ENCODE peak calls at places on chromosomes 13 and 19, in five cellular contexts. One of them, this sample, is unnamed.

GRCh38 chr13:109162248-109163051 is 533.0 kb downstream of the MYO16 start:
- DNase-seq in CD8-positive, alpha-beta memory T cell: no peak
- DNase-seq in HAP-1: no peak
- DNase-seq in right cardiac atrium: no peak
- DNase-seq in CD4-positive, alpha-beta T cell: no peak
- DNase-seq in this sample: no peak

GRCh38 chr19:42159942-42160341 is 27.7 kb upstream of the POU2F2 start:
- DNase-seq in HAP-1: no peak
- DNase-seq in CD8-positive, alpha-beta memory T cell: no peak
- DNase-seq in right cardiac atrium: no peak
- DNase-seq in CD4-positive, alpha-beta T cell: no peak
- DNase-seq in this sample: no peak

GRCh38 chr19:18488838-18489626 is 32.8 kb downstream of the ELL start:
- DNase-seq in HAP-1: peak; percentile 54
- DNase-seq in right cardiac atrium: no peak
- DNase-seq in CD8-positive, alpha-beta memory T cell: no peak
- DNase-seq in CD4-positive, alpha-beta T cell: no peak
- DNase-seq in this sample: no peak

GRCh38 chr13:44272692-44273091 is 100.9 kb upstream of the SERP2 start:
- DNase-seq in right cardiac atrium: no peak
- DNase-seq in HAP-1: no peak
- DNase-seq in CD4-positive, alpha-beta T cell: no peak
- DNase-seq in CD8-positive, alpha-beta memory T cell: no peak
- DNase-seq in this sample: no peak

GRCh38 chr13:73235385-73235784 is 176.6 kb downstream of the KLF5 start:
- DNase-seq in CD4-positive, alpha-beta T cell: no peak
- DNase-seq in right cardiac atrium: no peak
- DNase-seq in CD8-positive, alpha-beta memory T cell: no peak
- DNase-seq in HAP-1: no peak
- DNase-seq in this sample: no peak

GRCh38 chr19:13195678-13196077 is 45.5 kb downstream of the IER2 start:
- DNase-seq in HAP-1: peak; percentile 50
- DNase-seq in CD8-positive, alpha-beta memory T cell: peak; percentile 38
- DNase-seq in CD4-positive, alpha-beta T cell: peak; percentile 46
- DNase-seq in right cardiac atrium: no peak
- DNase-seq in this sample: peak; percentile 50

GRCh38 chr19:51407631-51408131 is 9.8 kb downstream of the SIGLEC10 start:
- DNase-seq in right cardiac atrium: no peak
- DNase-seq in CD8-positive, alpha-beta memory T cell: peak; percentile 23
- DNase-seq in CD4-positive, alpha-beta T cell: no peak
- DNase-seq in HAP-1: peak; percentile 30
- DNase-seq in this sample: no peak

GRCh38 chr19:12034196-12034595 is 1.3 kb downstream of the ZNF433 start:
- DNase-seq in HAP-1: no peak
- DNase-seq in right cardiac atrium: no peak
- DNase-seq in CD8-positive, alpha-beta memory T cell: no peak
- DNase-seq in CD4-positive, alpha-beta T cell: no peak
- DNase-seq in this sample: no peak

GRCh38 chr19:11495885-11496284 is 9.8 kb downstream of the ZNF653 start:
- DNase-seq in right cardiac atrium: no peak
- DNase-seq in CD8-positive, alpha-beta memory T cell: no peak
- DNase-seq in CD4-positive, alpha-beta T cell: no peak
- DNase-seq in HAP-1: no peak
- DNase-seq in this sample: no peak

GRCh38 chr13:30323524-30323923 is 16.2 kb upstream of the KATNAL1 start:
- DNase-seq in right cardiac atrium: no peak
- DNase-seq in CD4-positive, alpha-beta T cell: no peak
- DNase-seq in HAP-1: no peak
- DNase-seq in CD8-positive, alpha-beta memory T cell: no peak
- DNase-seq in this sample: no peak

GRCh38 chr19:5397804-5398692 is 57.2 kb upstream of the ZNRF4 start:
- DNase-seq in CD8-positive, alpha-beta memory T cell: no peak
- DNase-seq in HAP-1: peak; percentile 41
- DNase-seq in right cardiac atrium: no peak
- DNase-seq in CD4-positive, alpha-beta T cell: no peak
- DNase-seq in this sample: no peak

GRCh38 chr13:49858183-49858856 is 65.8 kb upstream of the KPNA3 start:
- DNase-seq in CD4-positive, alpha-beta T cell: no peak
- DNase-seq in CD8-positive, alpha-beta memory T cell: no peak
- DNase-seq in right cardiac atrium: no peak
- DNase-seq in HAP-1: no peak
- DNase-seq in this sample: no peak

GRCh38 chr19:19750131-19750841 is 17.4 kb upstream of the ZNF14 start:
- DNase-seq in CD4-positive, alpha-beta T cell: no peak
- DNase-seq in HAP-1: no peak
- DNase-seq in CD8-positive, alpha-beta memory T cell: no peak
- DNase-seq in right cardiac atrium: no peak
- DNase-seq in this sample: no peak

GRCh38 chr19:45902651-45903625 is 525 bp upstream of the MYPOP start:
- DNase-seq in right cardiac atrium: peak; percentile 99
- DNase-seq in CD8-positive, alpha-beta memory T cell: peak; percentile 99
- DNase-seq in CD4-positive, alpha-beta T cell: peak; percentile 98
- DNase-seq in HAP-1: peak; percentile 98
- DNase-seq in this sample: peak; percentile 100

GRCh38 chr13:52892925-52893324 is 44.5 kb upstream of the PCDH8 start:
- DNase-seq in CD4-positive, alpha-beta T cell: no peak
- DNase-seq in HAP-1: no peak
- DNase-seq in CD8-positive, alpha-beta memory T cell: no peak
- DNase-seq in right cardiac atrium: no peak
- DNase-seq in this sample: no peak

GRCh38 chr13:68176486-68176885 is 946.4 kb upstream of the PCDH9 start:
- DNase-seq in CD4-positive, alpha-beta T cell: no peak
- DNase-seq in HAP-1: no peak
- DNase-seq in CD8-positive, alpha-beta memory T cell: no peak
- DNase-seq in right cardiac atrium: no peak
- DNase-seq in this sample: no peak

GRCh38 chr19:15149704-15150103 is 42.5 kb downstream of the SYDE1 start:
- DNase-seq in HAP-1: no peak
- DNase-seq in right cardiac atrium: no peak
- DNase-seq in CD4-positive, alpha-beta T cell: no peak
- DNase-seq in CD8-positive, alpha-beta memory T cell: no peak
- DNase-seq in this sample: no peak

GRCh38 chr19:39133431-39134270 is 8.1 kb downstream of the PAK4 start:
- DNase-seq in CD4-positive, alpha-beta T cell: no peak
- DNase-seq in right cardiac atrium: peak; percentile 72
- DNase-seq in CD8-positive, alpha-beta memory T cell: no peak
- DNase-seq in HAP-1: no peak
- DNase-seq in this sample: no peak

GRCh38 chr13:109655206-109655600 is 131.2 kb downstream of the IRS2 start:
- DNase-seq in right cardiac atrium: no peak
- DNase-seq in CD4-positive, alpha-beta T cell: no peak
- DNase-seq in CD8-positive, alpha-beta memory T cell: no peak
- DNase-seq in HAP-1: no peak
- DNase-seq in this sample: no peak

GRCh38 chr13:47798906-47799305 is 202.2 kb downstream of the SUCLA2 start:
- DNase-seq in CD4-positive, alpha-beta T cell: no peak
- DNase-seq in right cardiac atrium: no peak
- DNase-seq in HAP-1: no peak
- DNase-seq in CD8-positive, alpha-beta memory T cell: no peak
- DNase-seq in this sample: no peak

GRCh38 chr19:36638862-36639510 is 27.7 kb downstream of the ZNF461 start:
- DNase-seq in right cardiac atrium: no peak
- DNase-seq in HAP-1: no peak
- DNase-seq in CD8-positive, alpha-beta memory T cell: no peak
- DNase-seq in CD4-positive, alpha-beta T cell: no peak
- DNase-seq in this sample: no peak

GRCh38 chr19:16160943-16161560 is 12.3 kb downstream of the CIB3 start:
- DNase-seq in right cardiac atrium: no peak
- DNase-seq in CD8-positive, alpha-beta memory T cell: no peak
- DNase-seq in CD4-positive, alpha-beta T cell: no peak
- DNase-seq in HAP-1: no peak
- DNase-seq in this sample: no peak

GRCh38 chr13:44273991-44274810 is 99.4 kb upstream of the SERP2 start:
- DNase-seq in HAP-1: no peak
- DNase-seq in right cardiac atrium: no peak
- DNase-seq in CD8-positive, alpha-beta memory T cell: no peak
- DNase-seq in CD4-positive, alpha-beta T cell: peak; percentile 7
- DNase-seq in this sample: no peak

GRCh38 chr19:51365211-51366049 is 758 bp downstream of the ETFB start:
- DNase-seq in CD4-positive, alpha-beta T cell: no peak
- DNase-seq in HAP-1: peak; percentile 49
- DNase-seq in CD8-positive, alpha-beta memory T cell: no peak
- DNase-seq in right cardiac atrium: peak; percentile 67
- DNase-seq in this sample: no peak

GRCh38 chr13:92175330-92175729 is 776.9 kb downstream of the GPC5 start:
- DNase-seq in CD8-positive, alpha-beta memory T cell: no peak
- DNase-seq in HAP-1: peak; percentile 43
- DNase-seq in right cardiac atrium: peak; percentile 34
- DNase-seq in CD4-positive, alpha-beta T cell: no peak
- DNase-seq in this sample: no peak

GRCh38 chr19:12788682-12789097 is 2.6 kb upstream of the JUNB start:
- DNase-seq in CD4-positive, alpha-beta T cell: peak; percentile 25
- DNase-seq in CD8-positive, alpha-beta memory T cell: peak; percentile 55
- DNase-seq in HAP-1: peak; percentile 42
- DNase-seq in right cardiac atrium: peak; percentile 96
- DNase-seq in this sample: peak; percentile 52

GRCh38 chr19:39935262-39935661 is 828 bp upstream of the FCGBP start:
- DNase-seq in HAP-1: no peak
- DNase-seq in right cardiac atrium: no peak
- DNase-seq in CD8-positive, alpha-beta memory T cell: no peak
- DNase-seq in CD4-positive, alpha-beta T cell: no peak
- DNase-seq in this sample: no peak

GRCh38 chr13:35767256-35767981 is 290.9 kb upstream of the MAB21L1 start:
- DNase-seq in HAP-1: no peak
- DNase-seq in CD8-positive, alpha-beta memory T cell: no peak
- DNase-seq in CD4-positive, alpha-beta T cell: no peak
- DNase-seq in right cardiac atrium: no peak
- DNase-seq in this sample: no peak

GRCh38 chr13:25882732-25883357 is 169.0 kb downstream of the SHISA2 start:
- DNase-seq in CD4-positive, alpha-beta T cell: no peak
- DNase-seq in right cardiac atrium: no peak
- DNase-seq in HAP-1: peak; percentile 46
- DNase-seq in CD8-positive, alpha-beta memory T cell: no peak
- DNase-seq in this sample: no peak

GRCh38 chr19:632228-633067 is 889 bp downstream of the POLRMT start:
- DNase-seq in HAP-1: peak; percentile 81
- DNase-seq in CD8-positive, alpha-beta memory T cell: peak; percentile 17
- DNase-seq in right cardiac atrium: peak; percentile 72
- DNase-seq in CD4-positive, alpha-beta T cell: no peak
- DNase-seq in this sample: no peak

GRCh38 chr13:47572375-47572774 is 428.7 kb downstream of the SUCLA2 start:
- DNase-seq in CD8-positive, alpha-beta memory T cell: no peak
- DNase-seq in CD4-positive, alpha-beta T cell: no peak
- DNase-seq in right cardiac atrium: no peak
- DNase-seq in HAP-1: no peak
- DNase-seq in this sample: no peak

GRCh38 chr13:42266464-42266863 is 5.5 kb upstream of the AKAP11 start:
- DNase-seq in HAP-1: no peak
- DNase-seq in CD8-positive, alpha-beta memory T cell: no peak
- DNase-seq in CD4-positive, alpha-beta T cell: no peak
- DNase-seq in right cardiac atrium: no peak
- DNase-seq in this sample: no peak

GRCh38 chr13:19845758-19846157 is 17.7 kb downstream of the ZMYM5 start:
- DNase-seq in right cardiac atrium: no peak
- DNase-seq in CD4-positive, alpha-beta T cell: no peak
- DNase-seq in CD8-positive, alpha-beta memory T cell: no peak
- DNase-seq in HAP-1: peak; percentile 17
- DNase-seq in this sample: no peak

GRCh38 chr13:106532111-106532929 is 3.1 kb downstream of the EFNB2 start:
- DNase-seq in CD8-positive, alpha-beta memory T cell: no peak
- DNase-seq in HAP-1: no peak
- DNase-seq in right cardiac atrium: peak; percentile 17
- DNase-seq in CD4-positive, alpha-beta T cell: no peak
- DNase-seq in this sample: no peak

GRCh38 chr19:29841559-29842367 is 30.0 kb downstream of the CCNE1 start:
- DNase-seq in CD8-positive, alpha-beta memory T cell: no peak
- DNase-seq in CD4-positive, alpha-beta T cell: no peak
- DNase-seq in HAP-1: peak; percentile 57
- DNase-seq in right cardiac atrium: no peak
- DNase-seq in this sample: no peak

GRCh38 chr13:77494226-77494625 is 41.3 kb upstream of the SCEL start:
- DNase-seq in CD8-positive, alpha-beta memory T cell: no peak
- DNase-seq in right cardiac atrium: no peak
- DNase-seq in HAP-1: no peak
- DNase-seq in CD4-positive, alpha-beta T cell: no peak
- DNase-seq in this sample: no peak

GRCh38 chr19:53652476-53652875 is 20.7 kb downstream of the DPRX start:
- DNase-seq in right cardiac atrium: no peak
- DNase-seq in CD4-positive, alpha-beta T cell: no peak
- DNase-seq in CD8-positive, alpha-beta memory T cell: no peak
- DNase-seq in HAP-1: no peak
- DNase-seq in this sample: no peak
- H3K9me3 ChIP-seq in right cardiac atrium: no peaks in the 10 kb centered on the region
- H3K9me3 ChIP-seq in CD4-positive, alpha-beta T cell: peaks cover 28% of the 10 kb centered on the region
- H3K9me3 ChIP-seq in CD8-positive, alpha-beta memory T cell: no peaks in the 10 kb centered on the region
- H3K9me3 ChIP-seq in HAP-1: peaks cover 2% of the 10 kb centered on the region
- H3K9me3 ChIP-seq in this sample: no peaks in the 10 kb centered on the region

GRCh38 chr19:44176590-44176989 is 11.7 kb downstream of the ZNF226 start:
- DNase-seq in CD4-positive, alpha-beta T cell: no peak
- DNase-seq in HAP-1: no peak
- DNase-seq in right cardiac atrium: no peak
- DNase-seq in CD8-positive, alpha-beta memory T cell: no peak
- DNase-seq in this sample: no peak
- H3K9me3 ChIP-seq in CD4-positive, alpha-beta T cell: peaks cover 100% of the 10 kb centered on the region
- H3K9me3 ChIP-seq in HAP-1: peaks cover 6% of the 10 kb centered on the region
- H3K9me3 ChIP-seq in right cardiac atrium: peaks cover 18% of the 10 kb centered on the region
- H3K9me3 ChIP-seq in CD8-positive, alpha-beta memory T cell: peaks cover 72% of the 10 kb centered on the region
- H3K9me3 ChIP-seq in this sample: peaks cover 61% of the 10 kb centered on the region

GRCh38 chr13:80665792-80666333 is 324.9 kb upstream of the SPRY2 start:
- DNase-seq in HAP-1: no peak
- DNase-seq in right cardiac atrium: no peak
- DNase-seq in CD8-positive, alpha-beta memory T cell: no peak
- DNase-seq in CD4-positive, alpha-beta T cell: no peak
- DNase-seq in this sample: no peak
- H3K9me3 ChIP-seq in HAP-1: no peaks in the 10 kb centered on the region
- H3K9me3 ChIP-seq in right cardiac atrium: no peaks in the 10 kb centered on the region
- H3K9me3 ChIP-seq in CD8-positive, alpha-beta memory T cell: no peaks in the 10 kb centered on the region
- H3K9me3 ChIP-seq in CD4-positive, alpha-beta T cell: no peaks in the 10 kb centered on the region
- H3K9me3 ChIP-seq in this sample: no peaks in the 10 kb centered on the region

DNA sequence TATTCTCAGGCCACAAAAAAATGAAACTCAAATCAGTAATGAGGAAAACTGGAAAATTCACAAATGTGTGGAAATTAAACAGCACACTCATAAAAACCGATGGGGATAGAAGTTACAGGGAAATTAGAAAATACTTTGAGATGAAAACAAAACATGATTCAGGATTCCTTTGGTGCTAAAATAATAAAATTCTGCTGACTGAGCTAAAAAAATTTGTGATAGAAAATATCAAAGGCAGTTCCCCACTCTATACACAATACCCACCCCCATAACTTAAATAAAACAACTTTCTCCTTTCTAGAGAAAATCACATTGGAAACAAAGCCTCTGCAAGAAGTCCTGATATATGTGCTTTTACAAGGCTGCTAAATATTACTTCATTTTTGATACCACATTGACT is 1.5 kb upstream of the ZNF233 start:
- DNase-seq in CD8-positive, alpha-beta memory T cell: no peak
- DNase-seq in CD4-positive, alpha-beta T cell: no peak
- DNase-seq in HAP-1: no peak
- DNase-seq in right cardiac atrium: no peak
- DNase-seq in this sample: no peak
- H3K9me3 ChIP-seq in CD8-positive, alpha-beta memory T cell: peaks cover 32% of the 10 kb centered on the region
- H3K9me3 ChIP-seq in CD4-positive, alpha-beta T cell: peaks cover 91% of the 10 kb centered on the region
- H3K9me3 ChIP-seq in HAP-1: peaks cover 5% of the 10 kb centered on the region
- H3K9me3 ChIP-seq in right cardiac atrium: peaks cover 4% of the 10 kb centered on the region
- H3K9me3 ChIP-seq in this sample: peaks cover 22% of the 10 kb centered on the region